ENCODE peak calls at places on chromosomes 5 and 9, in nine cellular contexts. D is posterior cingulate gyrus; F is NCI-H345; O is HFFc6; M is RKO; I is activated CD4-positive, alpha-beta T cell treated with anti-CD3 and anti-CD28 coated beads, Interleukin-2, amount 50 U/mL, for 48 hours; R is Kasumi-1; Q is fibroblast of the conjunctiva; J is NCI-H1092 treated with DMSO at 0.1 percent for 48 hours. P is an unnamed sample.

GRCh38 chr9:128733256-128733655 is 9.3 kb upstream of the ZDHHC12 start:
- DNase-seq in D (no peak), F (peak; percentile 12), O (peak; percentile 54), M (peak; percentile 98), I (peak; percentile 35), R (peak; percentile 75), Q (peak; percentile 75), J (peak; percentile 77), P (no peak)

GRCh38 chr5:63843190-63843589 is 119.1 kb downstream of the HTR1A start:
- DNase-seq in D (no peak), F (no peak), O (no peak), M (no peak), I (no peak), R (no peak), Q (no peak), J (no peak), P (no peak)

GRCh38 chr5:59001154-59001553 is 418.3 kb downstream of the RAB3C start:
- DNase-seq in D (no peak), F (no peak), O (no peak), M (no peak), I (no peak), R (no peak), Q (peak; percentile 29), J (no peak), P (no peak)

GRCh38 chr5:31116466-31117031 is 76.9 kb upstream of the CDH6 start:
- DNase-seq in D (no peak), F (no peak), O (no peak), M (no peak), I (no peak), R (no peak), Q (no peak), J (no peak), P (no peak)

GRCh38 chr5:516338-516925 is 7.8 kb downstream of the SLC9A3 start:
- DNase-seq in D (no peak), F (no peak), O (no peak), M (no peak), I (no peak), R (no peak), Q (no peak), J (no peak), P (no peak)

GRCh38 chr5:35115920-35116319 is 68.2 kb upstream of the AGXT2 start:
- DNase-seq in D (no peak), F (no peak), O (no peak), M (no peak), I (no peak), R (no peak), Q (no peak), J (no peak), P (no peak)

GRCh38 chr5:138051441-138052296 is 18.8 kb upstream of the FAM13B start:
- DNase-seq in D (no peak), F (no peak), O (no peak), M (no peak), I (no peak), R (no peak), Q (no peak), J (no peak), P (no peak)

GRCh38 chr9:35489313-35490154 is at the start of gene RUSC2:
- DNase-seq in D (peak; percentile 93), F (peak; percentile 64), O (peak; percentile 92), M (peak; percentile 94), I (peak; percentile 65), R (peak; percentile 83), Q (peak; percentile 78), J (peak; percentile 86), P (peak; percentile 75)

GRCh38 chr5:125611541-125611940 is 811.7 kb upstream of the GRAMD2B start:
- DNase-seq in D (no peak), F (no peak), O (no peak), M (no peak), I (no peak), R (no peak), Q (no peak), J (no peak), P (no peak)

GRCh38 chr9:21854594-21854993 is 52.2 kb downstream of the MTAP start:
- DNase-seq in D (no peak), F (no peak), O (peak; percentile 46), M (no peak), I (no peak), R (no peak), Q (no peak), J (no peak), P (no peak)

GRCh38 chr9:128684065-128684324 is 5.0 kb upstream of the SET start:
- DNase-seq in D (no peak), F (no peak), O (no peak), M (no peak), I (no peak), R (peak; percentile 55), Q (no peak), J (no peak), P (no peak)

GRCh38 chr5:80516826-80517225 is 28.9 kb downstream of the FAM151B start:
- DNase-seq in D (no peak), F (no peak), O (peak; percentile 76), M (peak; percentile 92), I (peak; percentile 42), R (no peak), Q (peak; percentile 51), J (no peak), P (peak; percentile 39)

GRCh38 chr5:1780621-1780945 is 19.1 kb downstream of the MRPL36 start:
- DNase-seq in D (no peak), F (no peak), O (no peak), M (no peak), I (no peak), R (no peak), Q (no peak), J (no peak), P (no peak)

GRCh38 chr9:128654481-128654880 is 2.2 kb downstream of the DYNC2I2 start:
- DNase-seq in D (no peak), F (no peak), O (no peak), M (no peak), I (no peak), R (no peak), Q (no peak), J (no peak), P (no peak)

GRCh38 chr5:121863753-121864152 is 12.1 kb downstream of the FTMT start:
- DNase-seq in D (no peak), F (no peak), O (no peak), M (no peak), I (no peak), R (no peak), Q (no peak), J (no peak), P (no peak)

GRCh38 chr9:110214553-110214952 is 6.6 kb upstream of the C9orf152 start:
- DNase-seq in D (no peak), F (no peak), O (no peak), M (no peak), I (no peak), R (no peak), Q (no peak), J (no peak), P (no peak)

GRCh38 chr5:88203977-88204735 is 64.5 kb downstream of the TMEM161B start:
- DNase-seq in D (no peak), F (no peak), O (no peak), M (no peak), I (peak; percentile 60), R (no peak), Q (no peak), J (peak; percentile 0), P (peak; percentile 22)

GRCh38 chr5:118701796-118702195 is 286.6 kb downstream of the DTWD2 start:
- DNase-seq in D (no peak), F (no peak), O (no peak), M (no peak), I (no peak), R (no peak), Q (no peak), J (no peak), P (no peak)

GRCh38 chr9:126464694-126465441 is 138.2 kb downstream of the MVB12B start:
- DNase-seq in D (peak; percentile 20), F (no peak), O (no peak), M (no peak), I (no peak), R (no peak), Q (no peak), J (no peak), P (no peak)

GRCh38 chr5:141683596-141684161 is 1.6 kb upstream of the ARAP3 start:
- DNase-seq in D (no peak), F (no peak), O (no peak), M (no peak), I (no peak), R (no peak), Q (no peak), J (no peak), P (no peak)

GRCh38 chr5:168885324-168886120 is 306.4 kb upstream of the PANK3 start:
- DNase-seq in D (no peak), F (no peak), O (no peak), M (no peak), I (no peak), R (no peak), Q (no peak), J (no peak), P (no peak)

GRCh38 chr5:58455966-58456365 is 3.9 kb downstream of the PLK2 start:
- DNase-seq in D (peak; percentile 72), F (no peak), O (no peak), M (no peak), I (no peak), R (no peak), Q (no peak), J (no peak), P (no peak)

GRCh38 chr5:54704341-54704740 is 186.8 kb downstream of the SNX18 start:
- DNase-seq in D (no peak), F (no peak), O (no peak), M (no peak), I (no peak), R (no peak), Q (no peak), J (no peak), P (no peak)

GRCh38 chr5:108730617-108731340 is 16.9 kb upstream of the FER start:
- DNase-seq in D (no peak), F (no peak), O (no peak), M (no peak), I (no peak), R (no peak), Q (no peak), J (no peak), P (no peak)

P was measured in stimulated activated naive CD8-positive, alpha-beta T cell treated with anti-CD3 and anti-CD28 coated beads, Interleukin-15, amount 100 ng/mL, for 72 hours.